ENCODE peak calls at places on chromosomes 4 and X, in seven cellular contexts. J, E, D, T, O, K and C are unnamed samples.

GRCh38 chr4:99300934-99301333 is 10.1 kb upstream of the ADH1A start:
- DNase-seq in K (no peak), T (peak), D (no peak), O (peak), J (no peak), E (peak), C (peak)

GRCh38 chr4:160485071-160485687 is 1382.3 kb downstream of the RAPGEF2 start:
- DNase-seq in E (no peak), O (no peak), J (no peak), T (no peak), D (no peak), K (no peak), C (no peak)

GRCh38 chr4:163164591-163164990 is 2.1 kb downstream of the NAF1 start:
- DNase-seq in K (no peak), T (no peak), O (no peak), E (peak), J (no peak), D (no peak), C (no peak)

GRCh38 chr4:26048962-26049361 is 134.9 kb downstream of the SMIM20 start:
- DNase-seq in T (no peak), O (no peak), D (no peak), E (peak), J (no peak), K (no peak), C (no peak)

GRCh38 chr4:123380728-123381716 is 15.6 kb upstream of the SPRY1 start:
- DNase-seq in E (no peak), K (no peak), O (no peak), J (no peak), T (no peak), D (no peak), C (no peak)

GRCh38 chr4:16122225-16122624 is 38.4 kb upstream of the PROM1 start:
- DNase-seq in D (no peak), E (no peak), T (no peak), K (no peak), O (no peak), J (no peak), C (no peak)

GRCh38 chrX:73447311-73447794 is 500 bp downstream of the CDX4 start:
- DNase-seq in D (no peak), K (no peak), T (no peak), E (no peak), J (peak), O (no peak), C (no peak)

GRCh38 chr4:82799006-82799881 is 648 bp upstream of the SCD5 start:
- DNase-seq in J (peak), K (peak), T (no peak), D (peak), O (no peak), E (no peak), C (no peak)

GRCh38 chr4:155377281-155377680 is 516 bp upstream of the MAP9 start:
- DNase-seq in T (no peak), O (no peak), J (no peak), K (no peak), D (no peak), E (peak), C (no peak)

GRCh38 chr4:71689822-71690221 is 94.1 kb downstream of the GC start:
- DNase-seq in J (no peak), T (no peak), E (peak), O (no peak), K (no peak), D (no peak), C (no peak)

GRCh38 chr4:107991945-107992625 is 2.4 kb downstream of the HADH start:
- DNase-seq in T (no peak), O (no peak), J (no peak), K (no peak), D (no peak), E (peak), C (no peak)

GRCh38 chr4:15110120-15110571 is 107.9 kb downstream of the CPEB2 start:
- DNase-seq in D (no peak), T (no peak), J (no peak), O (no peak), K (no peak), E (no peak), C (no peak)

GRCh38 chrX:22171287-22172060 is 101.2 kb upstream of the CBLL2 start:
- DNase-seq in D (no peak), J (no peak), O (no peak), T (no peak), K (no peak), E (no peak), C (no peak)

GRCh38 chrX:153844509-153845082 is 14.3 kb upstream of the PDZD4 start:
- DNase-seq in D (no peak), E (no peak), K (no peak), O (no peak), T (no peak), J (no peak), C (no peak)

GRCh38 chr4:148435654-148436406 is 6.4 kb downstream of the NR3C2 start:
- DNase-seq in J (no peak), T (no peak), K (no peak), D (no peak), O (peak), E (no peak), C (no peak)

GRCh38 chrX:3663576-3664290 is 49.7 kb downstream of the PRKX start:
- DNase-seq in D (peak), T (no peak), J (no peak), O (no peak), E (no peak), K (peak), C (no peak)

GRCh38 chrX:71432733-71433132 is 66.6 kb downstream of the TAF1 start:
- DNase-seq in K (no peak), T (no peak), J (no peak), E (no peak), O (no peak), D (no peak), C (no peak)

GRCh38 chr4:128357286-128357685 is 69.7 kb upstream of the PGRMC2 start:
- DNase-seq in D (no peak), K (no peak), O (no peak), J (no peak), T (no peak), E (no peak), C (no peak)

GRCh38 chr4:89251396-89251795 is 56.2 kb downstream of the GPRIN3 start:
- DNase-seq in T (no peak), E (no peak), D (no peak), J (no peak), K (no peak), O (no peak), C (no peak)

GRCh38 chr4:113179996-113180395 is 130.5 kb downstream of the ANK2 start:
- DNase-seq in K (no peak), O (no peak), J (no peak), T (no peak), E (no peak), D (no peak), C (no peak)

GRCh38 chrX:74923942-74924448 is 1.3 kb downstream of the NEXMIF start:
- DNase-seq in J (no peak), T (peak), K (peak), E (peak), D (peak), O (no peak), C (peak)